ENCODE peak calls at places on chromosome 19, in six cellular contexts. E, F, X, M, R and P are unnamed samples.

GRCh38 chr19:6324757-6325156 is 8.7 kb downstream of the ACER1 start:
- DNase-seq in F (no peak), E (no peak), R (no peak), X (no peak), M (no peak), P (no peak)

GRCh38 chr19:325937-326565 is 18.5 kb downstream of the MIER2 start:
- DNase-seq in F (no peak), M (no peak), E (no peak), R (no peak), X (no peak), P (no peak)

GRCh38 chr19:30666301-30666803 is 294.2 kb downstream of the ZNF536 start:
- DNase-seq in M (peak), R (no peak), E (peak), F (peak), X (peak), P (peak)

GRCh38 chr19:44677019-44677809 is 5.9 kb downstream of the CEACAM19 start:
- DNase-seq in M (peak), E (peak), X (peak), F (peak), R (no peak), P (no peak)

GRCh38 chr19:17719730-17720486 is 628 bp downstream of the MAP1S start:
- DNase-seq in X (peak), M (peak), F (no peak), R (peak), E (peak), P (no peak)

GRCh38 chr19:13262450-13262849 is 112.2 kb downstream of the IER2 start:
- DNase-seq in X (peak), F (peak), M (peak), E (peak), R (no peak), P (no peak)

GRCh38 chr19:52237771-52238400 is 31.5 kb upstream of the ZNF766 start:
- DNase-seq in M (peak), E (peak), R (peak), X (peak), F (peak), P (peak)

GRCh38 chr19:48443262-48443661 is 2.5 kb upstream of the GRWD1 start:
- DNase-seq in M (no peak), R (no peak), X (no peak), F (no peak), E (peak), P (no peak)

GRCh38 chr19:45245334-45245787 is at the start of gene EXOC3L2:
- DNase-seq in R (no peak), M (no peak), E (no peak), F (no peak), X (peak), P (no peak)

GRCh38 chr19:12065100-12065538 is 588 bp downstream of the ZNF844 start:
- DNase-seq in X (no peak), M (peak), E (peak), R (peak), F (peak), P (no peak)

GRCh38 chr19:1360818-1361461 is 22.8 kb upstream of the NDUFS7 start:
- DNase-seq in X (peak), F (peak), R (no peak), E (peak), M (peak), P (no peak)

GRCh38 chr19:36999313-36999712 is 78.9 kb upstream of the ZNF420 start:
- DNase-seq in R (no peak), E (no peak), M (no peak), X (no peak), F (no peak), P (no peak)

GRCh38 chr19:36097036-36097435 is 13.9 kb upstream of the OVOL3 start:
- DNase-seq in X (no peak), M (no peak), R (no peak), E (no peak), F (no peak), P (no peak)

GRCh38 chr19:33289261-33289660 is 13.1 kb downstream of the CEBPA start:
- DNase-seq in E (no peak), F (no peak), R (no peak), M (no peak), X (no peak), P (no peak)

GRCh38 chr19:33604651-33605050 is 17.1 kb upstream of the CHST8 start:
- DNase-seq in F (no peak), R (no peak), M (no peak), E (no peak), X (no peak), P (no peak)

GRCh38 chr19:20271215-20271926 is 104.4 kb downstream of the ZNF486 start:
- DNase-seq in X (no peak), F (no peak), R (no peak), E (no peak), M (no peak), P (no peak)

GRCh38 chr19:39200818-39201145 is 3.3 kb downstream of the SYCN start:
- DNase-seq in E (no peak), X (no peak), F (no peak), M (no peak), R (no peak), P (no peak)

GRCh38 chr19:46924874-46925547 is 64.2 kb downstream of the ARHGAP35 start:
- DNase-seq in M (peak), F (no peak), E (peak), X (no peak), R (no peak), P (no peak)

GRCh38 chr19:33662391-33662790 is 40.6 kb downstream of the CHST8 start:
- DNase-seq in E (no peak), X (no peak), M (no peak), F (no peak), R (no peak), P (no peak)

GRCh38 chr19:13053761-13054604 is 48.7 kb downstream of the LYL1 start:
- DNase-seq in R (no peak), F (peak), E (peak), M (peak), X (no peak), P (no peak)

GRCh38 chr19:40717880-40718773 is 1.2 kb downstream of the ITPKC start:
- DNase-seq in R (no peak), F (peak), X (no peak), M (peak), E (peak), P (no peak)

GRCh38 chr19:56162258-56162657 is 13.6 kb upstream of the GALP start:
- DNase-seq in M (peak), X (no peak), R (no peak), F (peak), E (no peak), P (no peak)

GRCh38 chr19:5585461-5586299 is 17.9 kb upstream of the TINCR start:
- DNase-seq in F (no peak), M (no peak), R (no peak), E (no peak), X (peak), P (peak)

GRCh38 chr19:7839476-7839875 is 9.5 kb downstream of the EVI5L start:
- DNase-seq in X (no peak), R (no peak), F (no peak), M (no peak), E (no peak), P (no peak)

GRCh38 chr19:17560205-17560595 is 4.8 kb downstream of the COLGALT1 start:
- DNase-seq in F (peak), R (no peak), E (peak), X (no peak), M (no peak), P (no peak)

GRCh38 chr19:17340871-17341357 is 3.6 kb downstream of the GTPBP3 start:
- DNase-seq in R (no peak), M (no peak), X (no peak), F (peak), E (no peak), P (no peak)

GRCh38 chr19:4749870-4750269 is 26.2 kb upstream of the DPP9 start:
- DNase-seq in E (no peak), F (no peak), M (no peak), X (no peak), R (no peak), P (no peak)

GRCh38 chr19:10852098-10852800 is 4.0 kb downstream of the C19orf38 start:
- DNase-seq in R (no peak), X (no peak), E (peak), M (peak), F (peak), P (no peak)

GRCh38 chr19:47124937-47125668 is 5.5 kb upstream of the SAE1 start:
- DNase-seq in M (peak), X (peak), F (peak), R (peak), E (peak), P (peak)

GRCh38 chr19:40225440-40226305 is 816 bp downstream of the CCNP start:
- DNase-seq in R (no peak), E (peak), X (no peak), F (no peak), M (no peak), P (no peak)

GRCh38 chr19:16051254-16052025 is 24.9 kb upstream of the TPM4 start:
- DNase-seq in E (no peak), R (no peak), X (no peak), F (peak), M (no peak), P (peak)

GRCh38 chr19:46493236-46494114 is 2.2 kb downstream of the PNMA8B start:
- DNase-seq in X (peak), R (no peak), E (peak), F (no peak), M (no peak), P (no peak)

GRCh38 chr19:16825312-16826168 is 3.7 kb upstream of the SIN3B start:
- DNase-seq in E (peak), R (no peak), F (peak), X (peak), M (peak), P (no peak)

GRCh38 chr19:57888494-57889231 is at the start of gene ZNF814:
- DNase-seq in R (no peak), M (peak), E (peak), F (peak), X (peak), P (peak)

GRCh38 chr19:19627716-19628498 is at the start of gene LPAR2:
- DNase-seq in R (peak), X (peak), F (no peak), M (peak), E (peak), P (peak)

GRCh38 chr19:55519461-55520311 is 17.2 kb downstream of the SBK2 start:
- DNase-seq in F (peak), M (peak), X (no peak), E (peak), R (no peak), P (no peak)

GRCh38 chr19:39924389-39924788 is 10.0 kb downstream of the FCGBP start:
- DNase-seq in X (no peak), M (no peak), R (no peak), E (no peak), F (no peak), P (no peak)

GRCh38 chr19:18119243-18120105 is 21.9 kb downstream of the MAST3 start:
- DNase-seq in F (no peak), E (no peak), M (no peak), R (no peak), X (no peak), P (peak)